ENCODE peak calls at places on chromosomes 16 and 17, in six cellular contexts. One of them, this sample, is unnamed.

GRCh38 chr16:88764080-88764479 is 20.9 kb downstream of the PIEZO1 start:
- DNase-seq in endodermal cell: no peak
- DNase-seq in hypothalamus: no peak
- DNase-seq in cardiac fibroblast: no peak
- DNase-seq in germinal center: no peak
- DNase-seq in OCI-LY7: no peak
- DNase-seq in this sample: no peak

GRCh38 chr16:70433456-70434103 is 5.3 kb downstream of the ST3GAL2 start:
- DNase-seq in germinal center: no peak
- DNase-seq in cardiac fibroblast: peak; percentile 90
- DNase-seq in endodermal cell: no peak
- DNase-seq in OCI-LY7: peak; percentile 25
- DNase-seq in hypothalamus: no peak
- DNase-seq in this sample: no peak

GRCh38 chr17:37781451-37781850 is 36.6 kb upstream of the HNF1B start:
- DNase-seq in germinal center: no peak
- DNase-seq in endodermal cell: no peak
- DNase-seq in cardiac fibroblast: no peak
- DNase-seq in hypothalamus: no peak
- DNase-seq in OCI-LY7: no peak
- DNase-seq in this sample: no peak

GRCh38 chr17:2734939-2735338 is 14.5 kb downstream of the CCDC92B start:
- DNase-seq in hypothalamus: no peak
- DNase-seq in endodermal cell: no peak
- DNase-seq in cardiac fibroblast: no peak
- DNase-seq in germinal center: no peak
- DNase-seq in OCI-LY7: no peak
- DNase-seq in this sample: no peak

GRCh38 chr16:85888405-85889331 is 10.3 kb upstream of the IRF8 start:
- DNase-seq in hypothalamus: no peak
- DNase-seq in germinal center: peak; percentile 73
- DNase-seq in OCI-LY7: peak; percentile 67
- DNase-seq in cardiac fibroblast: peak; percentile 70
- DNase-seq in endodermal cell: no peak
- DNase-seq in this sample: peak; percentile 76

GRCh38 chr16:8370374-8371015 is 219.8 kb downstream of the TMEM114 start:
- DNase-seq in endodermal cell: no peak
- DNase-seq in hypothalamus: peak; percentile 16
- DNase-seq in germinal center: no peak
- DNase-seq in cardiac fibroblast: no peak
- DNase-seq in OCI-LY7: no peak
- DNase-seq in this sample: no peak

GRCh38 chr16:17261197-17261858 is 209.4 kb downstream of the XYLT1 start:
- DNase-seq in germinal center: no peak
- DNase-seq in hypothalamus: no peak
- DNase-seq in cardiac fibroblast: no peak
- DNase-seq in endodermal cell: no peak
- DNase-seq in OCI-LY7: peak; percentile 49
- DNase-seq in this sample: no peak

GRCh38 chr17:63940584-63940983 is 8.5 kb upstream of the CD79B start:
- DNase-seq in endodermal cell: no peak
- DNase-seq in hypothalamus: no peak
- DNase-seq in OCI-LY7: no peak
- DNase-seq in germinal center: no peak
- DNase-seq in cardiac fibroblast: no peak
- DNase-seq in this sample: no peak

GRCh38 chr16:14369734-14370598 is 260.1 kb downstream of the PARN start:
- DNase-seq in hypothalamus: no peak
- DNase-seq in OCI-LY7: no peak
- DNase-seq in endodermal cell: no peak
- DNase-seq in germinal center: no peak
- DNase-seq in cardiac fibroblast: peak; percentile 16
- DNase-seq in this sample: no peak

GRCh38 chr17:80949451-80950421 is 41.9 kb upstream of the CHMP6 start:
- DNase-seq in germinal center: no peak
- DNase-seq in cardiac fibroblast: no peak
- DNase-seq in hypothalamus: no peak
- DNase-seq in endodermal cell: peak; percentile 81
- DNase-seq in OCI-LY7: no peak
- DNase-seq in this sample: no peak

GRCh38 chr17:72126575-72127486 is 6.0 kb downstream of the SOX9 start:
- DNase-seq in OCI-LY7: no peak
- DNase-seq in endodermal cell: no peak
- DNase-seq in germinal center: no peak
- DNase-seq in cardiac fibroblast: peak; percentile 63
- DNase-seq in hypothalamus: no peak
- DNase-seq in this sample: no peak

GRCh38 chr17:28397687-28398279 is 8.2 kb downstream of the SLC46A1 start:
- DNase-seq in OCI-LY7: no peak
- DNase-seq in hypothalamus: no peak
- DNase-seq in germinal center: no peak
- DNase-seq in endodermal cell: no peak
- DNase-seq in cardiac fibroblast: no peak
- DNase-seq in this sample: no peak

GRCh38 chr16:1991135-1991551 is 1.4 kb downstream of the SYNGR3 start:
- DNase-seq in hypothalamus: no peak
- DNase-seq in endodermal cell: peak; percentile 69
- DNase-seq in OCI-LY7: peak; percentile 79
- DNase-seq in germinal center: peak; percentile 82
- DNase-seq in cardiac fibroblast: no peak
- DNase-seq in this sample: peak; percentile 79

GRCh38 chr17:55134486-55135157 is 130.1 kb upstream of the HLF start:
- DNase-seq in germinal center: no peak
- DNase-seq in OCI-LY7: no peak
- DNase-seq in cardiac fibroblast: no peak
- DNase-seq in endodermal cell: no peak
- DNase-seq in hypothalamus: no peak
- DNase-seq in this sample: no peak

GRCh38 chr16:30394603-30395154 is 541 bp upstream of the ZNF48 start:
- DNase-seq in hypothalamus: no peak
- DNase-seq in germinal center: no peak
- DNase-seq in endodermal cell: no peak
- DNase-seq in cardiac fibroblast: peak; percentile 67
- DNase-seq in OCI-LY7: no peak
- DNase-seq in this sample: no peak

GRCh38 chr16:89921131-89921698 is 1.9 kb upstream of the TUBB3 start:
- DNase-seq in hypothalamus: no peak
- DNase-seq in cardiac fibroblast: no peak
- DNase-seq in germinal center: no peak
- DNase-seq in endodermal cell: peak; percentile 72
- DNase-seq in OCI-LY7: peak; percentile 59
- DNase-seq in this sample: no peak

GRCh38 chr17:57517519-57518342 is 227.4 kb downstream of the CCDC182 start:
- DNase-seq in germinal center: no peak
- DNase-seq in OCI-LY7: no peak
- DNase-seq in cardiac fibroblast: no peak
- DNase-seq in endodermal cell: no peak
- DNase-seq in hypothalamus: no peak
- DNase-seq in this sample: no peak

GRCh38 chr16:15650698-15651161 is 685 bp downstream of the NDE1 start:
- DNase-seq in cardiac fibroblast: peak; percentile 26
- DNase-seq in OCI-LY7: peak; percentile 36
- DNase-seq in hypothalamus: no peak
- DNase-seq in endodermal cell: peak; percentile 79
- DNase-seq in germinal center: peak; percentile 27
- DNase-seq in this sample: no peak

GRCh38 chr16:57972285-57972684 is 1.4 kb upstream of the CNGB1 start:
- DNase-seq in germinal center: no peak
- DNase-seq in cardiac fibroblast: no peak
- DNase-seq in endodermal cell: no peak
- DNase-seq in hypothalamus: no peak
- DNase-seq in OCI-LY7: no peak
- DNase-seq in this sample: no peak

GRCh38 chr17:42852351-42852750 is 1.4 kb downstream of the AOC3 start:
- DNase-seq in OCI-LY7: no peak
- DNase-seq in cardiac fibroblast: no peak
- DNase-seq in hypothalamus: no peak
- DNase-seq in germinal center: no peak
- DNase-seq in endodermal cell: no peak
- DNase-seq in this sample: no peak

GRCh38 chr17:32443827-32444300 is 446 bp upstream of the PSMD11 start:
- DNase-seq in OCI-LY7: no peak
- DNase-seq in cardiac fibroblast: no peak
- DNase-seq in germinal center: no peak
- DNase-seq in endodermal cell: no peak
- DNase-seq in hypothalamus: no peak
- DNase-seq in this sample: no peak

GRCh38 chr17:75670868-75671267 is 3.7 kb downstream of the SAP30BP start:
- DNase-seq in hypothalamus: no peak
- DNase-seq in germinal center: no peak
- DNase-seq in cardiac fibroblast: no peak
- DNase-seq in endodermal cell: no peak
- DNase-seq in OCI-LY7: no peak
- DNase-seq in this sample: no peak

GRCh38 chr17:3529817-3530741 is 27.5 kb downstream of the TRPV3 start:
- DNase-seq in endodermal cell: peak; percentile 97
- DNase-seq in OCI-LY7: no peak
- DNase-seq in hypothalamus: peak; percentile 42
- DNase-seq in cardiac fibroblast: peak; percentile 98
- DNase-seq in germinal center: no peak
- DNase-seq in this sample: no peak

GRCh38 chr16:85167589-85168537 is 55.6 kb upstream of the CIBAR2 start:
- DNase-seq in cardiac fibroblast: no peak
- DNase-seq in OCI-LY7: no peak
- DNase-seq in germinal center: no peak
- DNase-seq in endodermal cell: no peak
- DNase-seq in hypothalamus: no peak
- DNase-seq in this sample: no peak

GRCh38 chr17:17535957-17536356 is 39.8 kb upstream of the RASD1 start:
- DNase-seq in germinal center: no peak
- DNase-seq in cardiac fibroblast: peak; percentile 42
- DNase-seq in endodermal cell: no peak
- DNase-seq in hypothalamus: peak; percentile 44
- DNase-seq in OCI-LY7: no peak
- DNase-seq in this sample: no peak

GRCh38 chr17:28370035-28370743 is at the start of gene VTN:
- DNase-seq in endodermal cell: peak; percentile 96
- DNase-seq in cardiac fibroblast: peak; percentile 88
- DNase-seq in OCI-LY7: no peak
- DNase-seq in hypothalamus: no peak
- DNase-seq in germinal center: no peak
- DNase-seq in this sample: no peak

GRCh38 chr16:67883146-67883871 is 1.4 kb upstream of the NRN1L start:
- DNase-seq in hypothalamus: no peak
- DNase-seq in endodermal cell: no peak
- DNase-seq in germinal center: no peak
- DNase-seq in OCI-LY7: no peak
- DNase-seq in cardiac fibroblast: no peak
- DNase-seq in this sample: no peak

GRCh38 chr17:80247561-80247960 is 13.1 kb upstream of the RNF213 start:
- DNase-seq in hypothalamus: no peak
- DNase-seq in endodermal cell: no peak
- DNase-seq in cardiac fibroblast: no peak
- DNase-seq in germinal center: no peak
- DNase-seq in OCI-LY7: no peak
- DNase-seq in this sample: no peak

GRCh38 chr17:53570731-53571130 is 252.0 kb upstream of the KIF2B start:
- DNase-seq in cardiac fibroblast: no peak
- DNase-seq in OCI-LY7: no peak
- DNase-seq in hypothalamus: no peak
- DNase-seq in germinal center: no peak
- DNase-seq in endodermal cell: no peak
- DNase-seq in this sample: no peak

GRCh38 chr16:48492131-48492530 is 106.9 kb upstream of the SIAH1 start:
- DNase-seq in germinal center: no peak
- DNase-seq in cardiac fibroblast: peak; percentile 90
- DNase-seq in endodermal cell: no peak
- DNase-seq in hypothalamus: no peak
- DNase-seq in OCI-LY7: no peak
- DNase-seq in this sample: no peak

GRCh38 chr17:44345497-44346026 is 460 bp downstream of the GRN start:
- DNase-seq in OCI-LY7: peak; percentile 71
- DNase-seq in hypothalamus: peak; percentile 39
- DNase-seq in cardiac fibroblast: peak; percentile 66
- DNase-seq in endodermal cell: peak; percentile 94
- DNase-seq in germinal center: peak; percentile 69
- DNase-seq in this sample: no peak

GRCh38 chr16:64276646-64277045 is 845.2 kb downstream of the CDH11 start:
- DNase-seq in cardiac fibroblast: no peak
- DNase-seq in hypothalamus: no peak
- DNase-seq in endodermal cell: no peak
- DNase-seq in germinal center: no peak
- DNase-seq in OCI-LY7: no peak
- DNase-seq in this sample: no peak

GRCh38 chr17:57243171-57243622 is 13.1 kb upstream of the MSI2 start:
- DNase-seq in hypothalamus: no peak
- DNase-seq in germinal center: peak; percentile 83
- DNase-seq in endodermal cell: peak; percentile 93
- DNase-seq in OCI-LY7: peak; percentile 85
- DNase-seq in cardiac fibroblast: peak; percentile 77
- DNase-seq in this sample: peak; percentile 68

GRCh38 chr17:71237903-71238538 is 882.8 kb upstream of the SOX9 start:
- DNase-seq in germinal center: no peak
- DNase-seq in OCI-LY7: peak; percentile 39
- DNase-seq in cardiac fibroblast: peak; percentile 36
- DNase-seq in endodermal cell: no peak
- DNase-seq in hypothalamus: no peak
- DNase-seq in this sample: no peak